ENCODE peak calls at places on chromosome 2, in six cellular contexts. L is foreskin fibroblast; R is CD4-positive, alpha-beta T cell; P is mesothelial cell of epicardium; A is GM23338; B is AG04450. W is an unnamed sample.

GRCh38 chr2:120823551-120823950 is 87.9 kb downstream of the GLI2 start:
- DNase-seq in R (no peak), A (no peak), B (no peak), L (no peak), P (no peak), W (no peak)

GRCh38 chr2:26875808-26876207 is 27.9 kb downstream of the DPYSL5 start:
- DNase-seq in B (no peak), R (no peak), P (no peak), A (no peak), L (no peak), W (no peak)

GRCh38 chr2:26574900-26575560 is 66.1 kb downstream of the CIB4 start:
- DNase-seq in A (no peak), L (no peak), R (no peak), B (no peak), P (no peak), W (no peak)

GRCh38 chr2:232365621-232366321 is 12.8 kb upstream of the ALPP start:
- DNase-seq in L (no peak), R (no peak), A (peak), P (no peak), B (peak), W (no peak)

GRCh38 chr2:76275788-76276187 is 565.1 kb upstream of the GCFC2 start:
- DNase-seq in P (no peak), R (no peak), L (no peak), B (no peak), A (no peak), W (no peak)

GRCh38 chr2:190959911-190960788 is 53.8 kb downstream of the STAT1 start:
- DNase-seq in R (no peak), L (no peak), P (no peak), A (no peak), B (no peak), W (no peak)

GRCh38 chr2:75592028-75592427 is 31.3 kb upstream of the EVA1A start:
- DNase-seq in A (no peak), R (no peak), P (no peak), L (peak), B (no peak), W (no peak)

GRCh38 chr2:195212586-195212985 is 444.4 kb upstream of the SLC39A10 start:
- DNase-seq in R (no peak), B (no peak), P (no peak), A (no peak), L (no peak), W (no peak)

GRCh38 chr2:127957240-127957639 is 70.6 kb downstream of the SAP130 start:
- DNase-seq in R (no peak), A (no peak), B (no peak), P (no peak), L (no peak), W (no peak)

GRCh38 chr2:196511258-196511971 is 128.1 kb upstream of the CCDC150 start:
- DNase-seq in B (no peak), L (no peak), R (no peak), A (no peak), P (no peak), W (no peak)

GRCh38 chr2:169365093-169365483 is 2.8 kb upstream of the LRP2 start:
- DNase-seq in R (no peak), B (no peak), L (no peak), P (no peak), A (peak), W (no peak)

GRCh38 chr2:226556050-226556449 is 243.6 kb downstream of the IRS1 start:
- DNase-seq in P (no peak), A (no peak), L (peak), R (no peak), B (no peak), W (no peak)

GRCh38 chr2:213688129-213688528 is 403.9 kb downstream of the SPAG16 start:
- DNase-seq in P (no peak), L (no peak), R (no peak), B (no peak), A (peak), W (no peak)

GRCh38 chr2:156320491-156320896 is 12.0 kb downstream of the NR4A2 start:
- DNase-seq in P (no peak), L (no peak), R (no peak), A (peak), B (no peak), W (no peak)

GRCh38 chr2:191878576-191879298 is 31.8 kb upstream of the CAVIN2 start:
- DNase-seq in R (no peak), B (peak), P (no peak), L (peak), A (no peak), W (no peak)

GRCh38 chr2:67309281-67309680 is 87.9 kb upstream of the ETAA1 start:
- DNase-seq in B (no peak), A (no peak), L (peak), R (no peak), P (no peak), W (no peak)

GRCh38 chr2:13006407-13006806 is 289.7 kb downstream of the TRIB2 start:
- DNase-seq in B (no peak), A (no peak), L (no peak), R (no peak), P (no peak), W (no peak)

GRCh38 chr2:43018179-43019024 is 208.0 kb downstream of the ZFP36L2 start:
- DNase-seq in L (peak), R (no peak), B (peak), P (no peak), A (no peak), W (peak)

GRCh38 chr2:132752421-132753206 is 82.6 kb upstream of the LYPD1 start:
- DNase-seq in L (no peak), B (no peak), P (no peak), R (no peak), A (no peak), W (no peak)

GRCh38 chr2:197075286-197075685 is 148.8 kb upstream of the PGAP1 start:
- DNase-seq in R (no peak), P (no peak), L (no peak), B (no peak), A (no peak), W (peak)

GRCh38 chr2:231512222-231512621 is 18.0 kb downstream of the NMUR1 start:
- DNase-seq in B (no peak), R (no peak), P (no peak), L (no peak), A (no peak), W (no peak)

GRCh38 chr2:75311521-75311920 is 112.2 kb upstream of the TACR1 start:
- DNase-seq in A (no peak), B (no peak), R (no peak), L (no peak), P (no peak), W (no peak)

GRCh38 chr2:42425697-42426096 is 64.7 kb upstream of the COX7A2L start:
- DNase-seq in L (no peak), R (no peak), A (no peak), P (no peak), B (no peak), W (no peak)

GRCh38 chr2:16613475-16613874 is 52.2 kb downstream of the CYRIA start:
- DNase-seq in P (no peak), L (no peak), R (no peak), B (no peak), A (peak), W (no peak)
- TF ChIP-seq CTCF in P (peak), L (no peak), R (peak), B (peak), A (peak), W (peak)

DNA sequence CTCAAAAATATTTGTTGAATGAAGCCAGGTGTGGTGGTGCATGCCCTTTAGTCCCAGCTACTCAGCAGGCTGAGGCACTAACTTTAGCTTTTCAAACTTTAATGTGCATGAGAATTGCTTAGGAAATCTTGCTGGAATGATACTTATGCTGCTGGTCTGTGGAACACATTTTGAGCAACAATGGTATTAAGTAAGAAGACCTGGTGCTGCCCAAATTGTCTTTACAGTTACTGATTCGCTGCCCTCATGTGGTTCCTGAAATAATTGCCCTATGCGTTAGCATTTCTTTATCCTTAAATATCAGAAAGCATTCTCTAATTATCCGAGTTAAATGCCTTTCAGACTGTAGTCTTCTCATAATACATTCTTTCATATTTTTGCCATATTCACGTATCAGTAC is 76.0 kb upstream of the SESTD1 start:
- DNase-seq in A (peak), L (peak), P (no peak), B (no peak), R (no peak), W (no peak)
- TF ChIP-seq CTCF in A (peak), L (peak), P (no peak), B (peak), R (peak), W (peak)

GRCh38 chr2:223994562-223995162 is 37.4 kb downstream of the MRPL44 start:
- DNase-seq in P (no peak), L (no peak), A (no peak), B (no peak), R (no peak), W (no peak)

GRCh38 chr2:223991611-223992010 is 34.3 kb downstream of the MRPL44 start:
- DNase-seq in A (no peak), P (no peak), B (no peak), L (no peak), R (no peak), W (no peak)

GRCh38 chr2:223993634-223994232 is 36.5 kb downstream of the MRPL44 start:
- DNase-seq in L (peak), P (peak), B (peak), R (peak), A (peak), W (peak)

GRCh38 chr2:223989860-223990237 is 32.6 kb downstream of the MRPL44 start:
- DNase-seq in A (peak), P (no peak), L (no peak), R (no peak), B (no peak), W (no peak)

GRCh38 chr2:223989206-223989859 is 32.1 kb downstream of the MRPL44 start:
- DNase-seq in R (no peak), L (no peak), P (no peak), B (no peak), A (peak), W (no peak)
- TF ChIP-seq CTCF in R (no peak), L (no peak), P (no peak), B (no peak), A (peak), W (no peak)

GRCh38 chr2:46644690-46645385 is 165.5 kb downstream of the TMEM247 start:
- DNase-seq in L (peak), A (no peak), B (no peak), R (no peak), P (no peak), W (no peak)

GRCh38 chr2:46643951-46644350 is 164.6 kb downstream of the TMEM247 start:
- DNase-seq in A (no peak), R (no peak), P (no peak), L (no peak), B (no peak), W (no peak)

GRCh38 chr2:46645681-46646162 is 166.4 kb downstream of the TMEM247 start:
- DNase-seq in L (peak), B (peak), P (no peak), R (no peak), A (no peak), W (peak)

GRCh38 chr2:46647041-46647440 is 167.7 kb downstream of the TMEM247 start:
- DNase-seq in L (no peak), R (no peak), P (no peak), A (no peak), B (no peak), W (no peak)

DNA sequence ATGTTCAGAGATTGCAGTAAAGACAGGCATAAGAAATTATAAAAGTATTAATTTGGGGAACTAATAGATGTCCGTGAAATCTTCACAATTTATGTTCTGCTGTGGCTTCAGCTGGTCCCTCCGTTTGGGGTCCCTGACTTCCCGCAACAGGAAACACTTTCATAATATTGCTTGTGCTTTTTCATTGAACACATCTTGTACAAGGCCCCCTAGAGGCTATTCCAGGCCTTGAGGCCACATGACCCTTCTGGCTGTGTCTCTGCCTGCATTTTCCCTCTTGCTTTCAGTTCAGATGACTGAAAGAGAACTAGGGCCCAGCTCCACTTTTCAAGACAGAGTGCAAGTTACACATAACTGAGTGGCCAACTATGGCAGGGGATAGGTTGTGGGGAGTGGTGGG is 164.1 kb downstream of the TMEM247 start:
- DNase-seq in A (no peak), B (no peak), L (no peak), R (no peak), P (no peak), W (no peak)
- TF ChIP-seq CTCF in A (peak), B (peak), L (no peak), R (no peak), P (no peak), W (no peak)

DNA sequence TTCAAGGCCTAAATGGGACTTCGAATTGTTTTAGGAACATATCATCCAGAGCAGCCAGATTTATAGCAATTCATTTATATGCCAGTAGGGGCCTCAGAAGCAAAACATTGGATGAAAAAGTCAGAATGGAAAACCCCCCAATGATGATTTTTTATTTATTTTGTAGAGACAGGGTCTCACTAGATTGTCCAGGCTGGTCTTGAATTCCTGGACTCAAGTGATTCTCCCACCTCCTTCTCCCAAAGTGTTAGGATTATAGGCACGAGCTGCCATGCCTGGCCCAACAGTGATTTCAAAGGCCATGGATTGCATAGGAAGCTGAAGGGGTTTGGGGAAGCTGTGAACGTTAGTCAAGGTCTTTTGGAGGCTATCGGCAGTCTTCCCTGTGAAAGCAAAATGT is 21.9 kb upstream of the MCFD2 start:
- DNase-seq in L (no peak), R (no peak), P (no peak), A (peak), B (no peak), W (no peak)
- TF ChIP-seq CTCF in L (peak), R (peak), P (peak), A (peak), B (peak), W (peak)

DNA sequence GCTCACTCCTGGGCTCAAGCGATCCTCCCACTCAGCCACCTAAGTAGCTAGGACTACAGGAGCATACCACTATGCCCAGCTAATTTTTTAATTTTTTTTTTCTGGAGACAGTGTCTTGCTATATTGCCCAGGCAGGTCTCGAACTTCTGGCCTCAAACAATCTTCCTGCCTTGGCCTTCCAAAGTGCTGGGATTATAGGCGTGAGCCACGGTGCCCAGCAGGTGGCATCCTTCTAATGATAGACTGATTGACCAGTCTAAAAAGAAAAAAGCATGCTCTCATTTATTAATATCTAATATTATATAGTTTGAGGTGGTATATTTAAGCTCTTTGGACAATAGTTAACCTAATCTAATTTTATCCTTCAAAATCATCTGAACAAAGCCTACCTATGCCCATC is 198.6 kb downstream of the CAMKMT start:
- DNase-seq in P (no peak), R (no peak), B (no peak), A (no peak), L (no peak), W (no peak)
- TF ChIP-seq CTCF in P (no peak), R (no peak), B (no peak), A (peak), L (peak), W (no peak)

GRCh38 chr2:200616193-200616592 is 30.4 kb downstream of the AOX1 start:
- DNase-seq in A (no peak), R (no peak), P (no peak), L (no peak), B (no peak), W (no peak)
- TF ChIP-seq CTCF in A (no peak), R (no peak), P (no peak), L (no peak), B (no peak), W (no peak)

GRCh38 chr2:218980800-218981389 is 4.1 kb downstream of the FEV start:
- DNase-seq in R (no peak), P (no peak), B (no peak), A (peak), L (no peak), W (no peak)
- TF ChIP-seq CTCF in R (no peak), P (no peak), B (peak), A (no peak), L (no peak), W (no peak)

GRCh38 chr2:1739322-1739957 is 4.9 kb downstream of the PXDN start:
- DNase-seq in B (no peak), R (no peak), P (no peak), A (no peak), L (no peak), W (no peak)

GRCh38 chr2:1742300-1742679 is 2.0 kb downstream of the PXDN start:
- DNase-seq in B (no peak), P (no peak), R (no peak), L (no peak), A (no peak), W (no peak)

GRCh38 chr2:1739961-1740713 is 4.2 kb downstream of the PXDN start:
- DNase-seq in R (no peak), B (no peak), L (no peak), P (no peak), A (no peak), W (no peak)

GRCh38 chr2:1741851-1742250 is 2.5 kb downstream of the PXDN start:
- DNase-seq in B (no peak), R (no peak), A (no peak), P (no peak), L (no peak), W (no peak)

GRCh38 chr2:1740714-1741584 is 3.4 kb downstream of the PXDN start:
- DNase-seq in P (no peak), R (no peak), B (no peak), L (no peak), A (no peak), W (no peak)
- TF ChIP-seq CTCF in P (no peak), R (no peak), B (no peak), L (no peak), A (no peak), W (no peak)

GRCh38 chr2:100919316-100919715 is 82.8 kb upstream of the RPL31 start:
- DNase-seq in B (no peak), P (no peak), R (no peak), L (no peak), A (peak), W (no peak)
- TF ChIP-seq CTCF in B (peak), P (peak), R (peak), L (peak), A (peak), W (peak)

W was measured in AG09319.